ENCODE peak calls at places on chromosome 15, in seven cellular contexts. K is A549; B is GM13977; C is progenitor cell of endocrine pancreas; Q is foreskin fibroblast; M is CD8-positive, alpha-beta T cell; D is brain microvascular endothelial cell. A is an unnamed sample.

GRCh38 chr15:85284497-85284896 is 95.9 kb upstream of the AKAP13 start:
- DNase-seq in M (no peak), K (no peak), B (peak; percentile 42), Q (no peak), C (no peak), D (no peak), A (no peak)

GRCh38 chr15:31434418-31435255 is 108.0 kb downstream of the KLF13 start:
- DNase-seq in C (no peak), K (no peak), M (peak; percentile 91), Q (peak; percentile 90), D (peak; percentile 92), B (peak; percentile 79), A (no peak)

GRCh38 chr15:60396964-60397771 is 618 bp downstream of the ANXA2 start:
- DNase-seq in B (peak; percentile 78), D (peak; percentile 67), C (peak; percentile 65), Q (peak; percentile 90), K (peak; percentile 87), M (peak; percentile 62), A (no peak)

GRCh38 chr15:84112025-84112424 is 123.5 kb upstream of the GOLGA6L4 start:
- DNase-seq in K (no peak), B (no peak), D (no peak), Q (peak; percentile 35), C (no peak), M (no peak), A (no peak)

GRCh38 chr15:49865925-49866757 is 245.3 kb downstream of the DTWD1 start:
- DNase-seq in B (no peak), Q (peak; percentile 51), C (no peak), D (no peak), M (no peak), K (peak; percentile 93), A (no peak)

GRCh38 chr15:101438482-101439284 is 50.8 kb downstream of the PCSK6 start:
- DNase-seq in D (no peak), M (no peak), Q (no peak), C (no peak), K (no peak), B (no peak), A (peak; percentile 76)

GRCh38 chr15:32763295-32763694 is 45.5 kb downstream of the GREM1 start:
- DNase-seq in B (no peak), Q (no peak), D (no peak), C (no peak), M (no peak), K (no peak), A (no peak)

GRCh38 chr15:25671132-25671531 is 192.0 kb downstream of the ATP10A start:
- DNase-seq in C (no peak), M (no peak), Q (no peak), D (no peak), B (no peak), K (no peak), A (no peak)

GRCh38 chr15:28975766-28976179 is 90.0 kb downstream of the APBA2 start:
- DNase-seq in D (peak; percentile 61), C (no peak), Q (peak; percentile 77), M (peak; percentile 84), B (peak; percentile 61), K (peak; percentile 69), A (peak; percentile 57)

GRCh38 chr15:74203914-74204431 is 1.4 kb upstream of the STRA6 start:
- DNase-seq in C (no peak), K (no peak), Q (peak; percentile 75), M (no peak), D (peak; percentile 74), B (no peak), A (no peak)

GRCh38 chr15:95085056-95085455 is 853.7 kb downstream of the MCTP2 start:
- DNase-seq in M (no peak), D (no peak), B (no peak), Q (peak; percentile 8), C (no peak), K (no peak), A (no peak)

GRCh38 chr15:55588070-55588817 is at the start of gene PYGO1:
- DNase-seq in C (peak; percentile 56), Q (peak; percentile 83), M (peak; percentile 56), B (peak; percentile 77), D (peak; percentile 35), K (peak; percentile 78), A (peak; percentile 87)

GRCh38 chr15:88476635-88477038 is 9.1 kb downstream of the MRPS11 start:
- DNase-seq in B (no peak), M (no peak), K (peak; percentile 48), Q (peak; percentile 72), C (no peak), D (peak; percentile 20), A (no peak)

GRCh38 chr15:32685576-32685975 is 32.2 kb upstream of the GREM1 start:
- DNase-seq in K (peak; percentile 40), Q (peak; percentile 53), C (no peak), D (peak; percentile 64), M (no peak), B (no peak), A (no peak)

GRCh38 chr15:59353994-59354951 is 18.4 kb downstream of the MYO1E start:
- DNase-seq in K (no peak), C (no peak), B (peak; percentile 48), M (no peak), Q (no peak), D (no peak), A (no peak)

GRCh38 chr15:31077181-31077580 is 24.3 kb downstream of the TRPM1 start:
- DNase-seq in D (no peak), Q (no peak), M (no peak), C (no peak), K (no peak), B (no peak), A (no peak)

GRCh38 chr15:42493694-42494093 is 1.7 kb upstream of the SNAP23 start:
- DNase-seq in Q (no peak), C (no peak), B (no peak), M (no peak), K (no peak), D (no peak), A (no peak)

GRCh38 chr15:42491540-42492225 is 742 bp upstream of the ZNF106 start:
- DNase-seq in K (peak; percentile 30), D (peak; percentile 50), C (no peak), Q (peak; percentile 54), B (no peak), M (no peak), A (no peak)

GRCh38 chr15:42494998-42495360 is 455 bp upstream of the SNAP23 start:
- DNase-seq in B (no peak), K (peak; percentile 26), Q (peak; percentile 79), C (no peak), D (peak; percentile 58), M (no peak), A (no peak)

GRCh38 chr15:42498212-42499038 is 3.0 kb downstream of the SNAP23 start:
- DNase-seq in B (no peak), M (no peak), Q (no peak), K (no peak), D (no peak), C (no peak), A (no peak)

GRCh38 chr15:42495361-42496212 is at the start of gene SNAP23:
- DNase-seq in B (peak; percentile 91), C (peak; percentile 81), D (peak; percentile 95), Q (peak; percentile 99), M (peak; percentile 84), K (peak; percentile 84), A (peak; percentile 98)
- TF ChIP-seq CTCF in B (no peak), C (no peak), D (no peak), Q (no peak), M (no peak), K (no peak), A (no peak)

DNA sequence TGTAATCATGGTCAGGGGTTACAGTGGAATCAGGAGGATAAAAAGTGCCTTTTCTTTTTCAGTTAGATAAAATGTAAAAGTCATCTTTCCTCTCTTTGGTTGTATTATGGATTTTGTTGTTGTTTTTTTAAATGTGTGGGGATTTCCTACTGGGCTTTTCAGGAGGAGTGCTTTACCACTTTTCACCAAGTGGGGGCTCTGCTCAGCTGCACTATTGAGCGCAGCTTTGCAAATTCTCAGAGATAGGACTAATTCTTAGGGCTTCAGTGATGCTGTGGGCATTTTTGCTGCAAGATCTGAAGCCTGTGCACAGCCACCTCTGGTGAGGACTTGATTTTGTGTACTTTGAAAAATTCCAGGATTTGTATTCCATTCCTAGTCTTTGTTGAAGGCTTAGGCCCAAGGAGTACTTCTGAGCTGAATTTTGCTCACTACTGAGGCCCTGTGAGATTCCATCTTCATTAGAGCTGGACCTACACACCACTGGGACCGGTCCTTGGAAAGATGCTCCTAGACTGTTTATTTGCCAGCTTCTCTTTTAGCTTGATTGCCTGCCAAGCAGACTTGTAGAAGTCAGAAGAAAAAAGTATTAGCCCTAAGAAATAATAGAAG is 7.5 kb downstream of the GNB5 start:
- DNase-seq in B (peak; percentile 46), D (peak; percentile 40), K (peak; percentile 47), Q (peak; percentile 70), C (peak; percentile 25), M (peak; percentile 45), A (peak; percentile 70)
- TF ChIP-seq CTCF in B (peak; percentile 70), D (peak; percentile 80), K (peak; percentile 65), Q (peak; percentile 80), C (peak; percentile 71), M (peak; percentile 34), A (peak; percentile 68)

GRCh38 chr15:76289582-76289981 is 21.7 kb downstream of the ETFA start:
- DNase-seq in C (no peak), K (no peak), B (no peak), M (no peak), Q (no peak), D (no peak), A (no peak)

GRCh38 chr15:76282451-76282850 is 28.8 kb downstream of the ETFA start:
- DNase-seq in Q (no peak), D (no peak), M (no peak), B (no peak), K (no peak), C (no peak), A (no peak)

GRCh38 chr15:76286231-76286879 is 24.9 kb downstream of the ETFA start:
- DNase-seq in D (no peak), B (peak; percentile 62), K (no peak), C (no peak), Q (peak; percentile 5), M (no peak), A (no peak)

DNA sequence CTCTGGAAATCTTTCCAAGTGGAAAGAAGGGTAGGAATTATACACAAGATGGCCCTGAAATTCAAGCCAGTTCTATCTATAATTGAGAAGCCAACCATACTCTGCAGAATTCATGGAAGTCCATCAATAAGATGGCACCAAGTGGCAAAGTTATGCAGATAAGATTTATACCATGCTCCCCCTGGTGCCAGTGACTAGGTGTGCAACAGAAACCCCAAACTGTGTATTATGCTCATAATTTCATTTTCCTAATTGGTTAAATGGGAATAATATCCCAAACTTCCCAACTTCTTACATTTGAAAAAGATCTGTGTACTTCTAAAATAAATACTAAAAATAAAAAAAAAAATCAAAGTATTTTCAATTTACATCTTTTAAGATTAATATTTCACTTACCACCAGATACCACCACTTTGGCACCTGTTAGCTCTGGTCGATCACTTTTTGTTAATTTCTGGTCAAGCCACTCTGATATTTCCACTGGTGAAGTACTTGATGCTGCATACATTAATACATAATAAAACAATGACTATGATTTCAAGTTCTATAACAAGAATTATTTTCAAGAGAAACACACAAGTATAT is 25.9 kb downstream of the ETFA start:
- DNase-seq in B (peak; percentile 30), C (no peak), Q (peak; percentile 43), M (no peak), D (peak; percentile 4), K (peak; percentile 53), A (no peak)
- TF ChIP-seq CTCF in B (peak; percentile 46), C (peak; percentile 43), Q (peak; percentile 36), M (peak; percentile 61), D (peak; percentile 71), K (peak; percentile 71), A (peak; percentile 54)

DNA sequence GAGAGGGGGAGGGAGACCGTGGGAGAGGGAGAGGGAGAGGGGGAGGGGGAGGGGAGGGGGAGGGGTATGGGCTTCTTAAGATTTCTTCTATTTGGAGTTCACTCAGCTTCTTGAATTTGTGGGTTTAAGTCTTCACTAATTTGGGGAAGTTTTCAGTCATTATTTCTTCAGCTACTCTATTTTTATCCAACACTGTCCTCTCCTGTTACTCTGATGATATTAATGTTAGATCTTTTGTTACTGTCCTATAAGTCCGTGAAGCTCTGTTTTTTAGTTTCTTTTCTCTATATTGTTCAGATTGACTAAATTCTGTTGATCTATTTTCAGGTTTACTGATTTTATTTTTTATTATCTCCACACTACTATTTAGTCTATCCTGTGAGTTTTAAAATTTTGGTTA is 351.5 kb upstream of the TPM1 start:
- DNase-seq in D (no peak), K (no peak), Q (no peak), B (no peak), M (no peak), C (no peak), A (no peak)
- TF ChIP-seq CTCF in D (no peak), K (no peak), Q (no peak), B (no peak), M (no peak), C (no peak), A (peak; percentile 23)

A was measured in osteocyte.